ENCODE peak calls at places on chromosomes 6 and 20, in four cellular contexts. C is endothelial cell; V is activated T-cell treated with anti-CD3 and anti-CD28 coated beads, Interleukin-2, amount 50 U/mL, for 72 hours; H is NCI-H1105. R is an unnamed sample.

GRCh38 chr6:167452338-167453081 is 127.6 kb downstream of the TTLL2 start:
- DNase-seq in H (no peak), C (no peak), V (no peak), R (no peak)

GRCh38 chr6:14001329-14002012 is 76.7 kb downstream of the RNF182 start:
- DNase-seq in H (no peak), C (no peak), V (no peak), R (no peak)

GRCh38 chr6:747921-748320 is 55.0 kb upstream of the EXOC2 start:
- DNase-seq in C (no peak), H (no peak), V (no peak), R (no peak)

GRCh38 chr20:22446613-22447447 is 137.5 kb downstream of the FOXA2 start:
- DNase-seq in V (no peak), H (no peak), C (no peak), R (no peak)

GRCh38 chr20:59082077-59082740 is 39.6 kb upstream of the PRELID3B start:
- DNase-seq in V (no peak), C (no peak), H (no peak), R (no peak)

GRCh38 chr20:5569021-5569420 is 181.2 kb upstream of the SHLD1 start:
- DNase-seq in H (peak; percentile 47), V (peak; percentile 43), C (peak; percentile 37), R (peak; percentile 38)

GRCh38 chr6:39100358-39100757 is 14.6 kb downstream of the SAYSD1 start:
- DNase-seq in V (peak; percentile 15), H (no peak), C (no peak), R (no peak)

GRCh38 chr6:12097791-12098190 is 85.7 kb downstream of the HIVEP1 start:
- DNase-seq in C (no peak), V (no peak), H (no peak), R (no peak)

GRCh38 chr6:96142142-96142541 is 126.4 kb downstream of the FUT9 start:
- DNase-seq in V (no peak), C (no peak), H (no peak), R (no peak)

GRCh38 chr6:167013067-167013466 is 13.9 kb downstream of the CEP43 start:
- DNase-seq in C (no peak), H (no peak), V (no peak), R (no peak)

GRCh38 chr6:3919130-3919628 is 70.0 kb downstream of the FAM50B start:
- DNase-seq in C (no peak), V (no peak), H (peak; percentile 80), R (peak; percentile 20)

GRCh38 chr6:14984454-14984853 is 261.4 kb upstream of the JARID2 start:
- DNase-seq in H (no peak), C (no peak), V (no peak), R (peak; percentile 50)

GRCh38 chr6:55047433-55048044 is 126.8 kb upstream of the HCRTR2 start:
- DNase-seq in H (no peak), V (no peak), C (no peak), R (no peak)

GRCh38 chr6:3444276-3445088 is 12.4 kb downstream of the SLC22A23 start:
- DNase-seq in V (no peak), C (no peak), H (no peak), R (peak; percentile 45)

GRCh38 chr6:52609968-52610367 is 33.1 kb upstream of the TRAM2 start:
- DNase-seq in C (no peak), H (no peak), V (no peak), R (no peak)

GRCh38 chr6:30556714-30556963 is 350 bp upstream of the GNL1 start:
- DNase-seq in H (peak; percentile 80), C (peak; percentile 72), V (peak; percentile 93), R (no peak)

GRCh38 chr6:39684790-39685485 is 40.3 kb downstream of the KIF6 start:
- DNase-seq in V (no peak), C (no peak), H (no peak), R (no peak)